ENCODE peak calls at places on chromosomes 16 and 17, in five cellular contexts. E, A, M, K and D are unnamed samples.
A peak's percentile ranks its signal among the peaks of the same experiment; 100 is the strongest.

GRCh38 chr16:78599271-78599670 is 499.8 kb downstream of the WWOX start:
- DNase-seq in A (no peak), M (no peak), K (no peak), E (no peak), D (no peak)

GRCh38 chr16:53809088-53809951 is 105.4 kb downstream of the FTO start:
- DNase-seq in E (no peak), K (peak; percentile 92), A (no peak), M (peak; percentile 71), D (no peak)

GRCh38 chr17:75927286-75927922 is 13.4 kb downstream of the FBF1 start:
- DNase-seq in E (no peak), K (peak; percentile 25), A (no peak), M (no peak), D (no peak)

GRCh38 chr17:64358261-64358788 is 32.3 kb downstream of the PECAM1 start:
- DNase-seq in A (no peak), K (peak; percentile 28), E (peak; percentile 78), M (no peak), D (no peak)

GRCh38 chr16:22373662-22374310 is 633 bp downstream of the CDR2 start:
- DNase-seq in A (no peak), E (no peak), M (no peak), K (peak; percentile 43), D (peak; percentile 17)

GRCh38 chr16:75965504-75966374 is 239.4 kb upstream of the CPHXL start:
- DNase-seq in E (no peak), K (no peak), M (no peak), A (no peak), D (no peak)

GRCh38 chr16:84052071-84052622 is 9.6 kb upstream of the SLC38A8 start:
- DNase-seq in E (no peak), M (no peak), A (no peak), K (no peak), D (no peak)

GRCh38 chr17:51257150-51258081 is 2.4 kb downstream of the MBTD1 start:
- DNase-seq in A (no peak), E (no peak), M (no peak), K (peak; percentile 39), D (no peak)

GRCh38 chr17:81285179-81285878 is 9.8 kb downstream of the SLC38A10 start:
- DNase-seq in K (peak; percentile 64), M (no peak), A (no peak), E (no peak), D (no peak)

GRCh38 chr16:29943846-29944669 is 17.8 kb upstream of the TMEM219 start:
- DNase-seq in A (peak; percentile 100), K (peak; percentile 100), M (peak; percentile 93), E (peak; percentile 24), D (no peak)

GRCh38 chr17:34378664-34379101 is 15.7 kb upstream of the CCL1 start:
- DNase-seq in E (no peak), A (no peak), M (no peak), K (no peak), D (no peak)

GRCh38 chr17:62895650-62896301 is 70.3 kb upstream of the TANC2 start:
- DNase-seq in M (no peak), E (no peak), K (peak; percentile 63), A (peak; percentile 75), D (no peak)

GRCh38 chr16:85401917-85402766 is 211.0 kb upstream of the GSE1 start:
- DNase-seq in E (no peak), A (no peak), M (no peak), K (no peak), D (no peak)

GRCh38 chr17:72640415-72641165 is 451.9 kb downstream of the SLC39A11 start:
- DNase-seq in E (peak; percentile 55), A (no peak), K (peak; percentile 11), M (no peak), D (no peak)

GRCh38 chr17:32335647-32336046 is 6.3 kb downstream of the C17orf75 start:
- DNase-seq in A (peak; percentile 45), K (peak; percentile 89), E (no peak), M (peak; percentile 53), D (no peak)

GRCh38 chr16:67027046-67027445 is 1.9 kb upstream of the CBFB start:
- DNase-seq in K (no peak), A (no peak), E (no peak), M (no peak), D (no peak)

GRCh38 chr16:27769561-27770222 is 219.7 kb downstream of the KATNIP start:
- DNase-seq in E (no peak), M (no peak), A (peak; percentile 19), K (no peak), D (no peak)

GRCh38 chr16:66278111-66278531 is 88.4 kb upstream of the CDH5 start:
- DNase-seq in K (no peak), A (no peak), M (no peak), E (no peak), D (no peak)

GRCh38 chr16:12166271-12166670 is 189.7 kb downstream of the SNX29 start:
- DNase-seq in A (no peak), M (no peak), E (no peak), K (no peak), D (no peak)

GRCh38 chr17:17822189-17822978 is 14.4 kb downstream of the SREBF1 start:
- DNase-seq in A (no peak), E (no peak), M (no peak), K (peak; percentile 86), D (no peak)

GRCh38 chr17:2815781-2816185 is 19.5 kb downstream of the RAP1GAP2 start:
- DNase-seq in E (no peak), K (no peak), A (no peak), M (no peak), D (no peak)

GRCh38 chr17:41338961-41339485 is 11.6 kb downstream of the KRT33A start:
- DNase-seq in E (no peak), M (no peak), A (peak; percentile 41), K (peak; percentile 22), D (peak; percentile 75)

GRCh38 chr16:278863-279366 is 1.5 kb upstream of the ARHGDIG start:
- DNase-seq in M (no peak), A (no peak), E (no peak), K (peak; percentile 35), D (peak; percentile 52)

GRCh38 chr17:66200685-66201092 is 8.8 kb upstream of the CEP112 start:
- DNase-seq in A (peak; percentile 39), E (peak; percentile 26), K (peak; percentile 77), M (peak; percentile 53), D (peak; percentile 50)

GRCh38 chr16:80741716-80742115 is 62.7 kb downstream of the CDYL2 start:
- DNase-seq in K (peak; percentile 12), A (no peak), M (no peak), E (no peak), D (no peak)

GRCh38 chr17:20189322-20189721 is 180.2 kb downstream of the SPECC1 start:
- DNase-seq in E (no peak), A (peak; percentile 44), M (peak; percentile 20), K (peak; percentile 58), D (no peak)

GRCh38 chr17:39705786-39706348 is 6.0 kb downstream of the ERBB2 start:
- DNase-seq in E (no peak), K (no peak), A (no peak), M (no peak), D (no peak)

GRCh38 chr16:14111713-14112538 is 40.8 kb downstream of the MRTFB start:
- DNase-seq in E (no peak), A (no peak), K (peak; percentile 32), M (no peak), D (no peak)

GRCh38 chr17:61188081-61188480 is 211.6 kb upstream of the TBX2 start:
- DNase-seq in K (no peak), M (no peak), E (no peak), A (no peak), D (no peak)

GRCh38 chr17:79262624-79263023 is 188.0 kb downstream of the ENGASE start:
- DNase-seq in E (no peak), A (no peak), K (no peak), M (no peak), D (no peak)

GRCh38 chr17:37693328-37693727 is 50.1 kb upstream of the DDX52 start:
- DNase-seq in A (peak; percentile 28), K (no peak), E (no peak), M (no peak), D (no peak)

GRCh38 chr16:50509521-50510341 is 38.5 kb upstream of the NKD1 start:
- DNase-seq in M (no peak), A (no peak), K (peak; percentile 19), E (no peak), D (no peak)

GRCh38 chr16:75204410-75204758 is 2.6 kb downstream of the CTRB2 start:
- DNase-seq in K (no peak), A (no peak), E (no peak), M (no peak), D (no peak)

GRCh38 chr16:24036614-24037013 is 200.8 kb downstream of the PRKCB start:
- DNase-seq in M (peak; percentile 11), A (peak; percentile 33), K (peak; percentile 49), E (peak; percentile 23), D (peak; percentile 29)

GRCh38 chr17:72634621-72635020 is 457.9 kb downstream of the SLC39A11 start:
- DNase-seq in E (no peak), A (no peak), K (no peak), M (no peak), D (no peak)

GRCh38 chr17:71438631-71439146 is 682.1 kb upstream of the SOX9 start:
- DNase-seq in E (peak; percentile 92), M (peak; percentile 90), K (peak; percentile 98), A (peak; percentile 94), D (no peak)

GRCh38 chr17:51427259-51428255 is 167.2 kb downstream of the UTP18 start:
- DNase-seq in E (peak; percentile 79), M (no peak), K (no peak), A (no peak), D (peak; percentile 73)